ENCODE peak calls at places on chromosomes 12 and 14, in five cellular contexts. F, S, W, B and Z are unnamed samples.

GRCh38 chr14:90604356-90604755 is 207.5 kb downstream of the CALM1 start:
- DNase-seq in F (no peak), S (no peak), W (no peak), B (no peak), Z (no peak)

GRCh38 chr14:53537421-53538315 is 384.5 kb upstream of the DDHD1 start:
- DNase-seq in F (no peak), S (no peak), W (no peak), B (no peak), Z (no peak)

GRCh38 chr12:118402251-118402650 is 25.9 kb downstream of the SUDS3 start:
- DNase-seq in F (no peak), S (no peak), W (no peak), B (no peak), Z (no peak)

GRCh38 chr12:113684053-113684907 is 212.6 kb upstream of the LHX5 start:
- DNase-seq in F (no peak), S (no peak), W (no peak), B (no peak), Z (no peak)

GRCh38 chr14:94501588-94502516 is 7.4 kb downstream of the SERPINA12 start:
- DNase-seq in F (no peak), S (no peak), W (no peak), B (no peak), Z (no peak)

GRCh38 chr14:63011609-63012008 is 33.6 kb downstream of the KCNH5 start:
- DNase-seq in F (no peak), S (no peak), W (no peak), B (no peak), Z (no peak)

GRCh38 chr12:117645473-117645872 is 284.0 kb upstream of the NOS1 start:
- DNase-seq in F (no peak), S (no peak), W (no peak), B (no peak), Z (no peak)

GRCh38 chr12:14238224-14238792 is 127.2 kb upstream of the ATF7IP start:
- DNase-seq in F (no peak), S (peak; percentile 51), W (no peak), B (no peak), Z (no peak)

GRCh38 chr14:54610051-54610977 is 43.4 kb downstream of the SAMD4A start:
- DNase-seq in F (no peak), S (no peak), W (no peak), B (no peak), Z (no peak)

GRCh38 chr12:6533653-6534157 is 612 bp upstream of the GAPDH start:
- DNase-seq in F (peak; percentile 67), S (no peak), W (peak; percentile 80), B (peak; percentile 81), Z (peak; percentile 85)